ENCODE peak calls at places on chromosomes 1 and 21, in six cellular contexts. N is tibial artery; C is right atrium auricular region; A is CD8-positive, alpha-beta T cell; D is RWPE2; T is cardiac muscle cell. R is an unnamed sample.

GRCh38 chr1:231420959-231421615 is 1.0 kb downstream of the EGLN1 start:
- DNase-seq in N (peak; percentile 73), C (peak; percentile 63), A (peak; percentile 34), D (no peak), T (peak; percentile 58), R (peak; percentile 79)

GRCh38 chr21:32958288-32958992 is 67.3 kb upstream of the OLIG2 start:
- DNase-seq in N (no peak), C (no peak), A (no peak), D (no peak), T (no peak), R (no peak)

GRCh38 chr1:70044832-70045231 is 160.5 kb downstream of the LRRC40 start:
- DNase-seq in N (no peak), C (no peak), A (no peak), D (no peak), T (peak; percentile 67), R (no peak)

GRCh38 chr1:229347528-229347927 is 4.7 kb upstream of the CCSAP start:
- DNase-seq in N (no peak), C (no peak), A (no peak), D (no peak), T (no peak), R (no peak)

GRCh38 chr1:31760422-31760900 is 3.7 kb downstream of the ADGRB2 start:
- DNase-seq in N (no peak), C (no peak), A (no peak), D (no peak), T (no peak), R (no peak)

GRCh38 chr1:178953034-178953433 is 72.7 kb upstream of the FAM20B start:
- DNase-seq in N (peak; percentile 73), C (no peak), A (no peak), D (no peak), T (no peak), R (no peak)

GRCh38 chr1:205976708-205977107 is 26.5 kb downstream of the RAB7B start:
- DNase-seq in N (no peak), C (peak; percentile 78), A (no peak), D (no peak), T (no peak), R (no peak)

GRCh38 chr1:59730759-59731478 is 83.8 kb upstream of the HOOK1 start:
- DNase-seq in N (peak; percentile 90), C (peak; percentile 90), A (no peak), D (no peak), T (peak; percentile 84), R (peak; percentile 81)

GRCh38 chr1:80417651-80418050 is 1383.1 kb upstream of the ADGRL2 start:
- DNase-seq in N (no peak), C (no peak), A (no peak), D (peak; percentile 55), T (peak; percentile 16), R (no peak)

GRCh38 chr1:37391181-37391949 is 83.0 kb upstream of the ZC3H12A start:
- DNase-seq in N (no peak), C (no peak), A (no peak), D (no peak), T (peak; percentile 2), R (no peak)

GRCh38 chr1:57797084-57797483 is 373.2 kb upstream of the DAB1 start:
- DNase-seq in N (no peak), C (no peak), A (no peak), D (no peak), T (no peak), R (no peak)

GRCh38 chr1:224640018-224640417 is 23.9 kb downstream of the CNIH3 start:
- DNase-seq in N (no peak), C (no peak), A (no peak), D (no peak), T (no peak), R (no peak)

GRCh38 chr1:224643653-224644052 is 27.5 kb downstream of the CNIH3 start:
- DNase-seq in N (no peak), C (no peak), A (no peak), D (no peak), T (no peak), R (no peak)

GRCh38 chr1:224640587-224640986 is 24.5 kb downstream of the CNIH3 start:
- DNase-seq in N (no peak), C (no peak), A (no peak), D (no peak), T (no peak), R (no peak)

GRCh38 chr1:224639426-224639975 is 23.4 kb downstream of the CNIH3 start:
- DNase-seq in N (no peak), C (no peak), A (no peak), D (no peak), T (no peak), R (no peak)

GRCh38 chr1:224641030-224641429 is 24.9 kb downstream of the CNIH3 start:
- DNase-seq in N (no peak), C (no peak), A (no peak), D (no peak), T (no peak), R (no peak)
- TF ChIP-seq CTCF in N (no peak), C (no peak), A (no peak), D (peak; percentile 44), T (no peak), R (no peak)

DNA sequence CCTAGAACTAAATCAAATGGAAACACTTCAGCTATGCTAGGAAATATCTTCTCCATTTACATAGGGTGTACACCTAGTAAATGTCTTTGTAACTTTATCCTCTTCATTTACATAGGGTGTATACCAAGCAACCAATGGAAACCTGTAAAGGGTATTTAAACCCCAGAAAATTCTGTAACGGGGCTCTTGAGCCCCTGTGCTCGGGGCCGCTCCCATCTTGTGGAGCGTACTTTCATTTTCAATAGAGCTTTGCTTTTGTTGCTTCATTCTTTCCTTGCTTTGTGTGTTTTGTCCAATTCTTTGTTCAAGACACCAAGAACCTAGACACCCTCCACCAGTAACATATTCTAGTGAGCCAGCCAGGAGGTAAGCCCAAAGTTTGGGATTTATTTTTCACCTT is 19.5 kb upstream of the CYP4X1 start:
- DNase-seq in N (no peak), C (no peak), A (no peak), D (no peak), T (no peak), R (no peak)
- H3K4me3 ChIP-seq in N (no peak overlapping the region), C (no peak overlapping the region), A (no peak overlapping the region), D (no peak overlapping the region), T (no peak overlapping the region), R (no peak overlapping the region)

GRCh38 chr1:108314815-108315214 is 70.9 kb upstream of the NBPF4 start:
- DNase-seq in N (no peak), C (no peak), A (no peak), D (no peak), T (no peak), R (no peak)

GRCh38 chr1:108320851-108321250 is 77.0 kb upstream of the NBPF4 start:
- DNase-seq in N (no peak), C (no peak), A (no peak), D (no peak), T (no peak), R (no peak)

GRCh38 chr1:108316545-108316944 is 72.7 kb upstream of the NBPF4 start:
- DNase-seq in N (no peak), C (no peak), A (no peak), D (no peak), T (peak; percentile 28), R (no peak)
- TF ChIP-seq CTCF in N (no peak), C (no peak), A (no peak), D (peak; percentile 48), T (peak; percentile 35), R (no peak)

DNA sequence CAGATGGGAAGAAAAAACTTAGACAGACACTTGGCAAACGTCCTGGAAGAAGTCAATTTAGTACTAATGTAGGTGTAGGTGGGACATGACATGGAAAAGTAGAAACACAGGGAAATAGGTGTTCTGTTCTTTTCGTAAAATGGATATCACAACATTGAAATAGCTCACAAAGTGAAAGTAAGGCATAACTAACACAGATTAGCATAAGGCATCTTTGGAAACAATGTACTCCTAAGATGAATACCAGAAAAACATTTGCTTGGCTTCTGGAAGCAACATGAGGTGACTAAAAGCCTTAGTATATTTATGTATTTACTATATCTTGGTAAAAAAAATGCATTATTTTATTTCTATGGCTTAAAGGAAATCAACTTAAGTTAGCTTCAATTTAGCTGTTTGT is 61.6 kb downstream of the GORAB start:
- DNase-seq in N (no peak), C (no peak), A (no peak), D (no peak), T (no peak), R (no peak)
- H3K4me3 ChIP-seq in N (peak overlapping the region; percentile 17), C (no peak overlapping the region), A (no peak overlapping the region), D (no peak overlapping the region), T (no peak overlapping the region), R (peak overlapping the region; percentile 56)